ENCODE peak calls at places on chromosomes 5 and 9, in five cellular contexts. A, C, O, G and H are unnamed samples.

GRCh38 chr9:123411636-123412035 is 55.6 kb downstream of the CRB2 start:
- DNase-seq in A (no peak), O (no peak), C (no peak), G (no peak), H (no peak)

GRCh38 chr9:81375461-81376100 is 313.8 kb downstream of the TLE1 start:
- DNase-seq in C (no peak), O (no peak), A (no peak), G (no peak), H (no peak)

GRCh38 chr9:84478996-84479395 is 138.4 kb upstream of the SLC28A3 start:
- DNase-seq in C (no peak), A (peak), O (no peak), G (no peak), H (no peak)

GRCh38 chr5:97149689-97150088 is 7.3 kb upstream of the LIX1 start:
- DNase-seq in O (no peak), G (no peak), A (no peak), C (no peak), H (no peak)

GRCh38 chr5:143635146-143635752 is 176.7 kb upstream of the HMHB1 start:
- DNase-seq in A (no peak), C (peak), O (no peak), G (no peak), H (no peak)

GRCh38 chr9:130058887-130059286 is 5.2 kb downstream of the GPR107 start:
- DNase-seq in C (no peak), A (no peak), G (no peak), O (no peak), H (no peak)

GRCh38 chr5:17218353-17219005 is 1.0 kb downstream of the BASP1 start:
- DNase-seq in C (peak), O (no peak), A (peak), G (peak), H (no peak)

GRCh38 chr9:109683521-109683920 is 96.5 kb upstream of the PALM2AKAP2 start:
- DNase-seq in C (peak), A (peak), G (no peak), O (no peak), H (no peak)

GRCh38 chr9:91391426-91392217 is 29.9 kb upstream of the AUH start:
- DNase-seq in A (no peak), G (no peak), O (no peak), C (no peak), H (no peak)

GRCh38 chr5:169404223-169404622 is 103.3 kb upstream of the SLIT3 start:
- DNase-seq in O (no peak), A (no peak), G (no peak), C (no peak), H (no peak)

GRCh38 chr9:16202221-16202620 is 649.4 kb downstream of the CCDC171 start:
- DNase-seq in A (no peak), O (no peak), C (no peak), G (no peak), H (no peak)

GRCh38 chr5:54517174-54517511 is 416 bp upstream of the SNX18 start:
- DNase-seq in G (no peak), C (no peak), O (no peak), A (no peak), H (no peak)

GRCh38 chr9:18275313-18275990 is 198.5 kb upstream of the ADAMTSL1 start:
- DNase-seq in G (no peak), A (peak), C (no peak), O (no peak), H (no peak)

GRCh38 chr9:98222885-98223640 is 30.6 kb upstream of the CORO2A start:
- DNase-seq in O (peak), A (peak), C (peak), G (no peak), H (no peak)